ENCODE peak calls at places on chromosomes 16 and 17, in nine cellular contexts. C is GM04504, S is colonic mucosa, M is hypothalamus, L is cardiac septum, X is NCI-H1436 treated with DMSO at 0.1 percent for 48 hours, Q is putamen, T is amniotic epithelial cell, U is NCI-H82. W is an unnamed sample.

GRCh38 chr17:76927577-76927976 is 59.4 kb downstream of the MGAT5B start:
- DNase-seq in T (no peak), S (no peak), C (no peak), Q (no peak), M (no peak), L (no peak), U (peak; percentile 38), X (no peak), W (no peak)

GRCh38 chr16:72856797-72857196 is 191.1 kb downstream of the ZFHX3 start:
- DNase-seq in Q (no peak), U (peak; percentile 26), C (no peak), S (no peak), X (no peak), M (no peak), L (no peak), T (no peak), W (no peak)

GRCh38 chr17:80526116-80526910 is 18.3 kb upstream of the RPTOR start:
- DNase-seq in L (no peak), X (no peak), C (no peak), U (no peak), Q (no peak), S (no peak), M (no peak), T (no peak), W (no peak)

GRCh38 chr16:7303014-7303676 is 29.5 kb upstream of the RBFOX1 start:
- DNase-seq in C (no peak), T (no peak), L (no peak), U (peak; percentile 66), S (no peak), M (no peak), Q (no peak), X (no peak), W (no peak)

GRCh38 chr16:3180445-3180878 is 7.5 kb upstream of the OR1F1 start:
- DNase-seq in L (no peak), S (no peak), M (no peak), U (peak; percentile 74), C (no peak), Q (no peak), X (no peak), T (peak; percentile 1), W (no peak)

GRCh38 chr17:80760501-80760900 is 215.9 kb downstream of the RPTOR start:
- DNase-seq in T (no peak), U (no peak), S (peak; percentile 75), X (peak; percentile 86), L (no peak), Q (no peak), C (no peak), M (no peak), W (no peak)

GRCh38 chr17:9334536-9335446 is 240.8 kb downstream of the STX8 start:
- DNase-seq in T (no peak), C (no peak), S (no peak), L (no peak), U (no peak), M (no peak), Q (no peak), X (no peak), W (no peak)

GRCh38 chr16:83813818-83814653 is 6.3 kb downstream of the HSBP1 start:
- DNase-seq in L (no peak), C (peak; percentile 81), M (no peak), X (no peak), Q (no peak), T (peak; percentile 64), U (peak; percentile 69), S (no peak), W (no peak)

GRCh38 chr17:83055911-83056582 is 23.4 kb upstream of the METRNL start:
- DNase-seq in T (peak; percentile 81), C (peak; percentile 70), X (no peak), L (peak; percentile 73), Q (no peak), M (no peak), S (no peak), U (no peak), W (no peak)

GRCh38 chr16:27722892-27723450 is 173.0 kb downstream of the KATNIP start:
- DNase-seq in U (peak; percentile 94), X (no peak), S (peak; percentile 46), C (no peak), T (no peak), L (no peak), Q (no peak), M (no peak), W (no peak)

GRCh38 chr17:14301279-14301760 is 439 bp downstream of the HS3ST3B1 start:
- DNase-seq in Q (no peak), L (no peak), X (no peak), M (no peak), S (no peak), U (peak; percentile 60), T (no peak), C (no peak), W (peak; percentile 49)

GRCh38 chr16:31474173-31474714 is 2.3 kb downstream of the TGFB1I1 start:
- DNase-seq in X (no peak), Q (no peak), M (no peak), U (no peak), C (peak; percentile 94), S (peak; percentile 24), T (peak; percentile 85), L (no peak), W (no peak)

GRCh38 chr17:75048396-75048933 is 1.4 kb downstream of the KCTD2 start:
- DNase-seq in U (no peak), Q (peak; percentile 47), S (no peak), T (peak; percentile 86), C (no peak), X (no peak), M (no peak), L (no peak), W (no peak)

GRCh38 chr16:24626251-24626650 is 86.9 kb downstream of the RBBP6 start:
- DNase-seq in X (no peak), S (no peak), Q (no peak), U (no peak), L (no peak), T (peak; percentile 80), C (no peak), M (no peak), W (no peak)

GRCh38 chr17:36600936-36601302 is 464 bp upstream of the MRM1 start:
- DNase-seq in U (peak; percentile 84), L (no peak), M (no peak), S (no peak), C (no peak), X (no peak), Q (no peak), T (no peak), W (no peak)

GRCh38 chr17:74922694-74923537 is at the start of gene USH1G:
- DNase-seq in C (no peak), T (peak; percentile 7), S (no peak), X (no peak), Q (no peak), U (peak; percentile 62), M (no peak), L (no peak), W (no peak)